ENCODE peak calls at places on chromosomes 4 and X, in ten cellular contexts. D is fibroblast of mammary gland, M is spleen, J is psoas muscle, Y is ovary, G is uterus, T is astrocyte of the spinal cord, W is GM23338, C is left ventricle myocardium inferior, F is fibroblast of lung. S is an unnamed sample.

GRCh38 chr4:20341121-20341758 is 89.5 kb downstream of the SLIT2 start:
- DNase-seq in Y (no peak), J (no peak), W (no peak), M (no peak), D (no peak), F (no peak), C (no peak), T (no peak), G (no peak), S (no peak)

GRCh38 chrX:67604979-67605703 is 61.3 kb downstream of the AR start:
- DNase-seq in T (peak; percentile 90), Y (no peak), G (no peak), J (no peak), C (no peak), D (peak; percentile 90), W (peak; percentile 15), F (peak; percentile 92), M (no peak), S (peak; percentile 71)

GRCh38 chr4:3285558-3286334 is 7.1 kb upstream of the RGS12 start:
- DNase-seq in F (peak; percentile 72), Y (peak; percentile 31), J (peak; percentile 72), D (peak; percentile 67), C (no peak), M (peak; percentile 85), W (no peak), T (peak; percentile 51), G (no peak), S (peak; percentile 49)

GRCh38 chr4:16199132-16199531 is 27.1 kb downstream of the TAPT1 start:
- DNase-seq in Y (no peak), D (peak; percentile 49), F (peak; percentile 30), J (no peak), C (no peak), W (peak; percentile 49), T (peak; percentile 38), G (no peak), M (no peak), S (no peak)

GRCh38 chr4:77158487-77158861 is 1.5 kb downstream of the CCNG2 start:
- DNase-seq in D (peak; percentile 17), G (peak; percentile 35), C (no peak), J (no peak), M (no peak), Y (peak; percentile 37), F (peak; percentile 49), T (no peak), W (no peak), S (no peak)

GRCh38 chrX:97050413-97050812 is 166.7 kb downstream of the RPA4 start:
- DNase-seq in Y (no peak), F (peak; percentile 6), T (peak; percentile 8), C (no peak), D (peak; percentile 48), M (no peak), J (no peak), W (no peak), G (no peak), S (no peak)

GRCh38 chr4:53676402-53676871 is 85.2 kb upstream of the LNX1 start:
- DNase-seq in D (peak; percentile 94), T (no peak), C (no peak), J (no peak), Y (no peak), G (no peak), M (no peak), W (no peak), F (peak; percentile 34), S (peak; percentile 55)

GRCh38 chrX:12469296-12469695 is 321.9 kb upstream of the PRPS2 start:
- DNase-seq in M (no peak), Y (no peak), C (no peak), W (no peak), J (no peak), F (peak; percentile 15), D (peak; percentile 4), T (peak; percentile 0), G (no peak), S (no peak)

GRCh38 chr4:185817403-185817818 is 5.4 kb upstream of the SORBS2 start:
- DNase-seq in M (no peak), Y (no peak), D (no peak), W (no peak), T (no peak), C (peak; percentile 66), J (no peak), F (no peak), G (no peak), S (no peak)

GRCh38 chrX:108584617-108585211 is 145.1 kb downstream of the COL4A5 start:
- DNase-seq in D (peak; percentile 17), C (no peak), Y (no peak), F (no peak), J (no peak), W (peak; percentile 55), G (no peak), T (no peak), M (no peak), S (no peak)

GRCh38 chr4:98568896-98569663 is 89.3 kb downstream of the TSPAN5 start:
- DNase-seq in Y (no peak), T (no peak), C (no peak), D (peak; percentile 46), W (no peak), J (no peak), F (no peak), G (no peak), M (no peak), S (no peak)

GRCh38 chrX:42176790-42177189 is 253.4 kb upstream of the CASK start:
- DNase-seq in G (no peak), C (no peak), W (peak; percentile 3), D (no peak), M (no peak), F (no peak), T (no peak), J (no peak), Y (no peak), S (no peak)

GRCh38 chr4:10599574-10599973 is 85.0 kb downstream of the CLNK start:
- DNase-seq in T (no peak), W (peak; percentile 53), M (no peak), G (no peak), J (no peak), C (no peak), Y (no peak), F (no peak), D (no peak), S (no peak)

DNA sequence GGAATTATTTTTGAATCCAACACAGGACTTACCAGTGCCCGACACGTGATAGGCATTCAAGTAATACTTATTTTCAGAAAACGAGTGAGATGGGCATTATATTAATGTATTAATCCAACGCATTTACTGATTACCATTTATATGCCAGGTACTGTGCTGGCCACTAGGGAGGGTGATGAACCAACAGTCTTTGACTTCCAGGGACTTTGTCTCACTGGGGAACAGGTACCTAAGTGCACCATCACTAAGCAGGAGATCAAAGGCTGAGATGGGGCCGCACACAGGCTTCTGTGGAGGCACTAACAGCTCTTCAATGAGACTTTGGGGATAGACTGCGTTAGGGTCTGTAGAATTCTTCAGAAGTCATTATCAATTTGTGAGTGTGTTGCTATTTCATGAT is 5.7 kb upstream of the TADA2B start:
- DNase-seq in G (no peak), D (no peak), J (no peak), F (no peak), Y (no peak), T (no peak), W (peak; percentile 30), C (no peak), M (peak; percentile 23), S (no peak)
- TF ChIP-seq CTCF in G (no peak), D (peak; percentile 4), J (no peak), F (no peak), Y (no peak), T (no peak), W (peak; percentile 24), C (no peak), M (no peak), S (no peak)

GRCh38 chr4:141127884-141128283 is 5.4 kb downstream of the RNF150 start:
- DNase-seq in D (peak; percentile 28), F (peak; percentile 43), Y (no peak), G (no peak), T (no peak), J (no peak), W (no peak), M (no peak), C (no peak), S (no peak)

GRCh38 chr4:141126769-141127168 is 6.5 kb downstream of the RNF150 start:
- DNase-seq in W (no peak), C (no peak), M (no peak), J (no peak), G (no peak), T (no peak), F (peak; percentile 66), D (no peak), Y (no peak), S (no peak)

GRCh38 chr4:141121768-141122415 is 11.4 kb downstream of the RNF150 start:
- DNase-seq in J (no peak), Y (no peak), F (no peak), M (no peak), D (no peak), W (peak; percentile 33), T (no peak), C (no peak), G (no peak), S (no peak)

GRCh38 chr4:141121101-141121500 is 12.2 kb downstream of the RNF150 start:
- DNase-seq in J (no peak), G (no peak), M (no peak), F (no peak), D (no peak), T (no peak), W (no peak), Y (no peak), C (no peak), S (no peak)

GRCh38 chr4:141124224-141124623 is 9.0 kb downstream of the RNF150 start:
- DNase-seq in M (no peak), Y (no peak), C (no peak), J (no peak), T (peak; percentile 33), W (no peak), F (peak; percentile 91), D (no peak), G (no peak), S (no peak)
- H3K4me3 ChIP-seq in M (no peak overlapping the region), Y (no peak overlapping the region), C (no peak overlapping the region), J (no peak overlapping the region), T (no peak overlapping the region), W (no peak overlapping the region), F (no peak overlapping the region), D (no peak overlapping the region), G (no peak overlapping the region), S (no peak overlapping the region)

DNA sequence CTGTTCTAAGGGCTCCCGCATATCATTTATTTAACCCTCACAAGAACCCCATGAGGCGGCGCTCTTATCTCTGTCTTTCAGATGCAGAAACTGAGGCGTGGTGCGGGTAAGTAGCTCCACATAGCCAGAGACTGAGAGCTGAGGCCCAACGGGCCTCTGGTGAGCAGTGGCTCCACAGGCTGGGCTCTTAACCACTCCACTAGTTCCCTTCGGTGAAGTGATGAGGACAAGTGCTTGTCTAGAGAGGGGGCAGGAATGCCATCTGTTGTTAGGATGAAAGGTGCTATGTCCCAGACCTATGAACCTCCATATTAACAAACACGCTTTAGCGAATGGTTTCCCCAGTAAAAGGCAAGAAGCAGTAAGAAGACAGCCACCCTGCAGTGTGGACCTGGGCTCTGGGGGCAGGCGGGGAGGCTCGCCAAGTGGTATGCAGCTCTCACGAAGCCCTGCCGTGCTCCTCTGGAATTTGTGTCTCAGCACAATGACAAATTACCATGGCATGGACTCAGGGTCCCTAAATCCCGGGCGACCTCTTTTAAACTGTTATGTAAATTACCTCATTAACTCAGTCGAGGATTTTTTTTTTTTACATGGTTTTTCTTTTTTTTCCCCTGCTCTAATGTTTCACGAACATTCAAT is 20.9 kb upstream of the S100G start:
- DNase-seq in J (no peak), G (no peak), F (peak; percentile 51), M (no peak), D (no peak), W (peak; percentile 75), Y (no peak), T (no peak), C (no peak), S (no peak)
- TF ChIP-seq CTCF in J (no peak), G (no peak), F (no peak), M (no peak), D (no peak), W (no peak), Y (no peak), T (no peak), C (no peak), S (no peak)

GRCh38 chr4:60682901-60683300 is 517.2 kb upstream of the ADGRL3 start:
- DNase-seq in C (no peak), W (no peak), T (peak; percentile 71), Y (no peak), D (peak; percentile 41), M (no peak), F (peak; percentile 67), J (no peak), G (no peak), S (peak; percentile 41)
- H3K4me3 ChIP-seq in C (no peak overlapping the region), W (no peak overlapping the region), T (no peak overlapping the region), Y (no peak overlapping the region), D (no peak overlapping the region), M (no peak overlapping the region), F (no peak overlapping the region), J (no peak overlapping the region), G (no peak overlapping the region), S (peak overlapping the region; percentile 21)

S was measured in AG09309.